ENCODE peak calls at places on chromosome 6, in nine cellular contexts. V, X, G, D, E, A, H, W and B are unnamed samples.

GRCh38 chr6:38673397-38674165 is 29.4 kb downstream of the GLO1 start:
- DNase-seq in E (peak), X (no peak), G (no peak), V (no peak), A (no peak), D (no peak), W (no peak), H (no peak), B (no peak)

GRCh38 chr6:158372570-158372969 is 60.3 kb downstream of the TULP4 start:
- DNase-seq in X (no peak), G (no peak), A (no peak), W (no peak), D (no peak), E (no peak), H (no peak), V (no peak), B (no peak)

GRCh38 chr6:119012521-119012920 is 65.9 kb downstream of the FAM184A start:
- DNase-seq in X (no peak), H (no peak), D (no peak), V (no peak), E (no peak), W (no peak), A (no peak), G (no peak), B (no peak)

GRCh38 chr6:108734336-108734922 is 113.8 kb upstream of the ARMC2 start:
- DNase-seq in V (no peak), E (no peak), W (no peak), A (no peak), X (no peak), D (no peak), H (no peak), G (no peak), B (no peak)

GRCh38 chr6:83514877-83515466 is 2.6 kb downstream of the PRSS35 start:
- DNase-seq in H (peak), A (no peak), V (peak), D (no peak), G (no peak), E (peak), W (no peak), X (peak), B (no peak)

GRCh38 chr6:14209005-14209404 is 91.4 kb downstream of the CD83 start:
- DNase-seq in X (no peak), H (no peak), A (no peak), G (no peak), V (no peak), E (no peak), W (no peak), D (no peak), B (no peak)

GRCh38 chr6:30258204-30258603 is 45.0 kb upstream of the TRIM26 start:
- DNase-seq in W (no peak), A (no peak), H (no peak), D (no peak), G (no peak), V (no peak), E (peak), X (no peak), B (no peak)

GRCh38 chr6:75855047-75855446 is 106.0 kb downstream of the MYO6 start:
- DNase-seq in X (peak), D (no peak), A (peak), G (no peak), W (no peak), V (peak), E (peak), H (peak), B (no peak)

GRCh38 chr6:46684771-46685170 is 2.9 kb upstream of the TDRD6 start:
- DNase-seq in H (peak), A (peak), G (no peak), W (no peak), V (no peak), E (no peak), D (no peak), X (no peak), B (no peak)

GRCh38 chr6:26249959-26250805 is 114.8 kb upstream of the BTN3A2 start:
- DNase-seq in E (peak), V (no peak), X (no peak), D (peak), W (peak), H (peak), A (no peak), G (no peak), B (peak)

GRCh38 chr6:169156108-169156821 is 97.4 kb downstream of the THBS2 start:
- DNase-seq in A (no peak), X (no peak), E (no peak), D (no peak), G (no peak), V (no peak), H (peak), W (no peak), B (no peak)

GRCh38 chr6:170375661-170376060 is 69.1 kb downstream of the FAM120B start:
- DNase-seq in G (no peak), A (no peak), D (no peak), E (no peak), V (no peak), W (no peak), H (no peak), X (no peak), B (no peak)

GRCh38 chr6:54614499-54615195 is 231.9 kb upstream of the FAM83B start:
- DNase-seq in G (no peak), E (no peak), X (no peak), A (peak), D (no peak), H (no peak), V (no peak), W (no peak), B (no peak)

GRCh38 chr6:126804255-126805064 is 314.0 kb upstream of the RSPO3 start:
- DNase-seq in X (peak), A (no peak), W (peak), H (peak), G (no peak), E (peak), D (peak), V (peak), B (no peak)

GRCh38 chr6:158648682-158649131 is 1.1 kb upstream of the SYTL3 start:
- DNase-seq in E (peak), W (peak), A (peak), X (peak), V (peak), D (no peak), G (no peak), H (peak), B (no peak)

GRCh38 chr6:126657556-126658129 is 317.7 kb downstream of the CENPW start:
- DNase-seq in E (peak), W (no peak), V (peak), X (no peak), A (no peak), D (no peak), G (no peak), H (peak), B (no peak)

GRCh38 chr6:111592726-111593515 is 12.8 kb downstream of the TRAF3IP2 start:
- DNase-seq in V (no peak), A (no peak), D (no peak), X (no peak), G (no peak), W (no peak), E (no peak), H (no peak), B (no peak)

GRCh38 chr6:118528129-118528528 is 20.0 kb upstream of the PLN start:
- DNase-seq in W (no peak), H (peak), E (no peak), V (no peak), D (no peak), X (no peak), A (no peak), G (no peak), B (no peak)

GRCh38 chr6:1497593-1498105 is 108.3 kb downstream of the FOXF2 start:
- DNase-seq in A (no peak), V (no peak), H (no peak), D (no peak), E (no peak), W (no peak), G (no peak), X (no peak), B (no peak)

GRCh38 chr6:1496836-1497592 is 107.6 kb downstream of the FOXF2 start:
- DNase-seq in E (no peak), G (no peak), X (no peak), V (no peak), D (no peak), W (no peak), A (no peak), H (no peak), B (no peak)

GRCh38 chr6:1495344-1495743 is 106.0 kb downstream of the FOXF2 start:
- DNase-seq in E (no peak), V (no peak), D (no peak), W (no peak), H (no peak), A (no peak), G (no peak), X (no peak), B (no peak)

GRCh38 chr6:1494671-1495070 is 105.3 kb downstream of the FOXF2 start:
- DNase-seq in H (no peak), E (no peak), A (no peak), X (no peak), W (no peak), D (no peak), V (no peak), G (no peak), B (no peak)

DNA sequence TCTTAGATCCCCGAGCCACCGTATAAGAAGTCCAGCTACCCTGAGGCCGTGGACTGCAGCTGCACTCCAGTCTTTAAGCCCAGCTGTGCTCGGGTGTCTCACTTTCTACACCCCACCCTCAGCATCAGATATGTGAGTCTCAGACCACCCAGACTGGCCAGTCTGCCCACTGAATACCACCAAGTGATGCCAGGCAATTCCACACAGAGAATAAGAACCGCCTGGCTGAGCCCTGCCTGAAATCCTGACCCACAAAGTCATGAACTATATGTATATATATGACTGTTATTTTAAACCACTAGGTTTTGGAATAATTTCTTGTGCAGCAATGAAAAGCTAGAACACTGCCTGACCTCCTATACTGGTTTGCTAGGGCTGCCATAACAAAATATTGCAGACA is 106.7 kb downstream of the FOXF2 start:
- DNase-seq in H (no peak), V (no peak), A (no peak), W (no peak), E (no peak), G (no peak), X (no peak), D (no peak), B (no peak)
- TF ChIP-seq CTCF in H (no peak), V (no peak), A (no peak), W (no peak), E (no peak), G (no peak), X (no peak), D (no peak), B (no peak)

GRCh38 chr6:3118353-3119039 is at the start of gene BPHL:
- DNase-seq in E (peak), X (peak), G (peak), V (peak), H (peak), A (peak), W (peak), D (peak), B (peak)
- TF ChIP-seq CTCF in E (no peak), X (no peak), G (no peak), V (no peak), H (no peak), A (no peak), W (no peak), D (no peak), B (no peak)

DNA sequence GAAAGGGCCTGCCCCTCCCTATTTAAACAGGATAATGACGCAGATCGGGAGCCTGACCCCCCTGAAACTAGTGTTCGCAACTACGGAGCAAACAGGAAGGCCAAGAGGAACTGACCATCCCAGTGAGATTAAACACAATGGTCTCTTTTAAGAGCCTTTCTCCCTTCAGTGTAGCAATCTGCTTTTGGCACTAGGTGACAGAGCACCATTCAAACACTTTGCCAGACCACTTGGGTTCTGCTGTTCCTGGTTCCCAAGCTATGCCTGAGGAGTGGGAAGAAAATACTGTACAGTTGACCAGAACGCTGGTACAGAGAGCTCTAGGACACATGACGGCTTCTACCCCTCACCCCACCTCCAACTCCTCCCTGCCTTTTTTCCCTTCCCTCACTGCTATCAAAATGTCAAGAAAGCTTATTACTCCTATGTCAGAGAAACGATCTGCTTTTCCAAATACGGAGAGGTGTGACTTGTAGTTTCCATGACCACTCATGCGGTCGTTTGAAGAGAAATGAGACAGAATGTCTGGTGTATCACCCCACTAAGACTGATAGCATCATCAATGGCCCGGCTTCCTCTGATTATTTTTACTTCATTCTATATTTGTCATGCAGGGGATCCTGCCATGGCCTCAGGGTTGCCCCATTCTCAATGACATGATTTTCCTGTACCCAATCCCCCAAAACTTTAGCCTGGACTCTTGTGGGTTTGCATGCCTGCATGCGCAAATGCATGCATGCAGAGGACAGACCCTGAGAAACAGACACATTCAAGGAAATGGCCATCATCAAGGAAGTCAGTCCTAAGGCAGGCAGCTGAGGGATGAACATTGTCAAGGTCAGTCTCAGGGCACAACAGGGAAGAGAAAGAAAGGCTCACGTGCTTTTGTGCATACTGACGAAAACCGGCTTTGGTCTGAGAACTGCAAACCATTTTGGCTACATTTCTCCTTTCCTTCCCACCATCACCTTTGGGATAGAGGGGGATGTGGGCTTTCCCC is 13.3 kb downstream of the NEDD9 start:
- DNase-seq in W (no peak), X (no peak), G (no peak), V (no peak), A (no peak), D (peak), H (no peak), E (no peak), B (peak)
- TF ChIP-seq CTCF in W (no peak), X (no peak), G (no peak), V (no peak), A (no peak), D (no peak), H (no peak), E (no peak), B (no peak)

DNA sequence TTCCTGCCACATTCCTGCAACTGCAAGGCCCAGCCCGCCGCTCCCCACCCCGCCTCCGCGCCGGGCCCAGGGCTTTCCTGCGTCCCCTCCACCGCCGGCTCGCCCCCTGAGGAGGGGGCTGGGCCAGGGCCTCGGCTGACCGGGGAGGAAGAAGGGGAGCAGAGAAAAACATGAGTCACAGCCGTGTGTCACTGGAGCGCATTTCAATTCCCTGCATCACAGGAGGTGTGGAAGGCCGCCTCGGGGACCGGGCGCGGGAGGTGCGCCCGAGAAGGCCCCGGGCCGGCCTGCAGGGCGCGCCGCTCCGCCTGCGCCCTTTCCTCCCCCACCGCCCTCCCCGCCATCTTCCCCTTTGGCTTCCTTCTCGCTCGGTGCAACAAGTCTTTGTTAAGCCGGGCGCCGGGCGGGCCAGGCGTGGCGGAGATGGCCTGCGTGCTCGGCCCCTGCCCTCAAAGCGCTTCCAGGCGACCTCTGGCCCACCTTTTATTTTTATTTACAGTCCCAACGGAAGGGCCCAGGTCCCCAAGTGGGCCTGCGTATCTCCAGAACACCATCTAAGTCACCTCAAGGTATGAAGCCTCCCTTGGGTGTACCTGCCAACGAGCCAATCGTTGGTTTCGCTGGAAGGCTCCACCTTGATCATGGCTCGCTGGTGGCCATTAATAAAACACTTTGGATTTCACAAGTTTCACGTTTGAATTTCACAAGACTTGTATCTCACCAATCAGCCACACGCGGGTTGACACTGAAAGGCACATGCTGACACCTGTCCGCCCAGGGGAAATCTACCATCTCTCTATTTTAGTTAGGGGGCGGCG is 859 bp upstream of the HMGA1 start:
- DNase-seq in V (peak), D (peak), E (peak), W (peak), H (peak), A (peak), G (no peak), X (no peak), B (peak)
- TF ChIP-seq CTCF in V (no peak), D (no peak), E (peak), W (no peak), H (no peak), A (no peak), G (no peak), X (no peak), B (no peak)

DNA sequence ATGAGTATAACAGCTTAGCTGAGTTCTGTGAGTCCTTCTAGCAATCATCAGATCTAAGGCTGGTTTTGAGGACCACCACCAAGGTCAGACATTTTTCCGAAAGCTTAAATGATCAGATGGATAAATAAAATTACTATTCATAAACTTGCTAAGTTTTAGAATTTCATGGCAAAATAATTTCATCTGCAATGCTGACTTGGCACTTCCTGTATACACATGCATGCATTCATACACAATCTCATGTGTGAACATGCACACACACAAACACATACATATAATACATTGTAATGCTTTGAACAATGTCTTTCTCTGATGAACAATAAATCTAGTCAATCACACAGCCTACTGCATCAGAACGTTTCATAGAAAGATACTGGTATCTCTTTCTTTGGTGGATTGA is 1068.3 kb downstream of the HACE1 start:
- DNase-seq in W (no peak), X (no peak), D (no peak), E (no peak), V (no peak), H (no peak), G (no peak), A (no peak), B (no peak)
- TF ChIP-seq CTCF in W (no peak), X (no peak), D (no peak), E (no peak), V (no peak), H (no peak), G (no peak), A (no peak), B (no peak)

GRCh38 chr6:16760536-16761468 is at the start of gene ATXN1:
- DNase-seq in X (no peak), G (peak), W (no peak), D (peak), A (peak), V (no peak), H (no peak), E (peak), B (no peak)

GRCh38 chr6:16758163-16758975 is 2.9 kb downstream of the ATXN1 start:
- DNase-seq in G (no peak), A (no peak), D (no peak), V (no peak), H (no peak), E (peak), W (no peak), X (no peak), B (no peak)

GRCh38 chr6:16761469-16762264 is 407 bp upstream of the ATXN1 start:
- DNase-seq in D (peak), E (peak), V (peak), H (peak), X (peak), G (peak), A (peak), W (peak), B (peak)

GRCh38 chr6:16759181-16759645 is 2.0 kb downstream of the ATXN1 start:
- DNase-seq in W (no peak), D (no peak), X (no peak), E (no peak), A (no peak), H (no peak), G (no peak), V (no peak), B (no peak)

DNA sequence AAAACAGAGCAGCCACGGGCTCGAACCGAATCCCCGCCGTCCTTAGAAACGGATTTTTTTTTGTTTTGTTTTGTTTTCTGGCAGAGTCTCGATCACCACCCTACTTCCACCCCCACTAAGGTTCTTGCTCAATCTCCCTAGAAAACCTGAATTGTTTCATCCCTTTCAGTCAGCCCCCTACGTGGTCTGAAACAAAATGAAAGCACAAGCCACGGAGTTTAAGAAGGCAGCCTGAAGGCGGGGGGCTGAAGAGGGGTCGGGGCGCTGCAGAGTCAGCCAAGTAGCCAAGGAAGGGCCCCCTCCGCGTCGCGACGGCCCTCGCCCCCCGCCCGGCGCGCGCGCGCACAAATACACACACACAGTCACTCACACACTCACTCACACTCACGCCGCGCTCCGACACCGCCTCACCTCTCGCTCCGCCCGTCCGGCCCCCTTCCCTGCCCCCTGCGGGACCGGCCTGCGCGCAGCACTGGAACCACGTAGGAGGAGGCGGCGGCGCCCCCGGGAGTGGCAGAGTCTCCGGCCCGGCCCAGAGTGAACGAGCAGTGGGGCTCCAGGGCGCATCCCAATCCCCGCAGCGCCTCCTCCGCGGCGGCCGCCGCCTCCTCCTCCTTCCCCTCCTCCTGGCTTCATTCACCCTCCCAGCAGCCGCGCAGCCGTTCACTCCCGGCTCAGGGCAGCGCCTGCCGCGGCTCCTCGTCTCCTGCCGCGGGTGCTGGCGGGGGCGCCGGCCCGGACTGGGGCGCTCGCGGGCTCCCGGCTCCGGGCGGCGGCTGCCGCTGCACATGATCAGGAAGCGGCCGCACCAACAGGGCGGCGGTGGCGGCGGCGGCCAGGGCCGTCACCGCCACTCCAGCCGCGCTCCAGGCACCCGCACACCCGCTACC is 1.4 kb downstream of the ATXN1 start:
- DNase-seq in X (peak), G (peak), D (peak), W (peak), A (peak), E (peak), H (peak), V (peak), B (peak)
- TF ChIP-seq CTCF in X (peak), G (no peak), D (peak), W (peak), A (no peak), E (peak), H (no peak), V (no peak), B (no peak)

GRCh38 chr6:56891754-56892153 is 63.2 kb upstream of the BEND6 start:
- DNase-seq in G (no peak), D (no peak), A (no peak), X (peak), E (peak), V (peak), H (no peak), W (no peak), B (no peak)
- TF ChIP-seq CTCF in G (no peak), D (peak), A (no peak), X (peak), E (peak), V (no peak), H (no peak), W (peak), B (no peak)